ENCODE peak calls at places on chromosomes 4 and X, in eight cellular contexts. D is choroid plexus epithelial cell; U is spleen; I is CD8-positive, alpha-beta T cell; K is IMR-90; C is omental fat pad; Y is tibial artery; N is H9. M is an unnamed sample.
A peak's percentile ranks its signal among the peaks of the same experiment; 100 is the strongest.

GRCh38 chr4:140877781-140878180 is 121.6 kb upstream of the TBC1D9 start:
- DNase-seq in U (no peak), Y (no peak), I (no peak), K (no peak), C (no peak), N (no peak), D (no peak), M (no peak)

GRCh38 chrX:119228506-119229290 is 7.4 kb upstream of the PGRMC1 start:
- DNase-seq in D (peak; percentile 75), I (no peak), U (no peak), C (no peak), Y (no peak), N (no peak), K (peak; percentile 88), M (peak; percentile 95)

GRCh38 chrX:147981038-147981752 is at the start of gene FMR1NB:
- DNase-seq in C (no peak), U (no peak), K (no peak), N (no peak), D (no peak), I (no peak), Y (no peak), M (no peak)

GRCh38 chr4:98939892-98940298 is 11.0 kb upstream of the EIF4E start:
- DNase-seq in D (peak; percentile 88), K (peak; percentile 80), C (no peak), Y (no peak), U (no peak), I (no peak), N (peak; percentile 32), M (peak; percentile 78)

GRCh38 chr4:185711764-185712163 is 100.2 kb downstream of the SORBS2 start:
- DNase-seq in I (no peak), K (peak; percentile 8), C (no peak), Y (no peak), U (no peak), N (no peak), D (peak; percentile 57), M (peak; percentile 63)

GRCh38 chr4:47482326-47482725 is 2.7 kb upstream of the ATP10D start:
- DNase-seq in I (no peak), C (no peak), D (peak; percentile 77), U (no peak), N (no peak), Y (no peak), K (peak; percentile 81), M (peak; percentile 78)

GRCh38 chr4:98691588-98691987 is 33.2 kb upstream of the TSPAN5 start:
- DNase-seq in Y (no peak), U (no peak), C (no peak), I (no peak), N (no peak), D (no peak), K (no peak), M (no peak)

GRCh38 chr4:120399846-120400245 is 333.2 kb upstream of the MAD2L1 start:
- DNase-seq in C (no peak), I (no peak), K (no peak), N (no peak), U (no peak), Y (no peak), D (no peak), M (no peak)

GRCh38 chrX:108331126-108331909 is 106.9 kb downstream of the COL4A6 start:
- DNase-seq in C (no peak), U (no peak), I (no peak), D (no peak), N (no peak), Y (no peak), K (no peak), M (no peak)

GRCh38 chr4:17124767-17125166 is 226.3 kb upstream of the LDB2 start:
- DNase-seq in K (no peak), D (no peak), Y (no peak), U (no peak), I (no peak), C (no peak), N (no peak), M (no peak)
- TF ChIP-seq CTCF in K (peak; percentile 11), D (peak; percentile 49), Y (no peak), U (no peak), I (no peak), C (no peak), N (peak; percentile 61), M (peak; percentile 27)

DNA sequence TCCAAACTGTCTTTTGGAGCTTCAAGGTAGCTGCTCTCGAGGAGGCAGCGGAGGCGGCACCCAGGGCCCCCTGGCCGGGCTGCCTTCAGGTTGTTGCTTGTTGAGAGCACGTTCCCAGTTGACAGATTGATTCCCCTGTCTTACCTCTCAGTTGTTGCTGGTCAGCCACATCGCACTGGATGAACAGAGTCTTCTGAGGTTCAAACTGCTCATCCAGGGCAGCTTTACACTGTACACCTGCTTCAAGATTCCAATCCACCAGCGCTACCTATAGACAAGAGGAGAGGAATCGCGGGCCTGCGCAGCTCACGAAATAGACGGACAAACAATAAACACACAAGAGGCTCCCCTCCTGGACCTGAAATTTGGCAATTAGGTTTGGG is 497 bp downstream of the HPGD start:
- DNase-seq in N (peak; percentile 35), I (no peak), K (no peak), C (no peak), Y (no peak), D (no peak), U (peak; percentile 74), M (no peak)
- TF ChIP-seq CTCF in N (no peak), I (no peak), K (no peak), C (no peak), Y (no peak), D (no peak), U (no peak), M (no peak)

GRCh38 chr4:29079260-29079659 is 1640.9 kb upstream of the PCDH7 start:
- DNase-seq in N (no peak), C (no peak), K (no peak), D (no peak), I (no peak), U (no peak), Y (no peak), M (no peak)
- TF ChIP-seq CTCF in N (peak; percentile 33), C (no peak), K (no peak), D (no peak), I (no peak), U (no peak), Y (no peak), M (no peak)

DNA sequence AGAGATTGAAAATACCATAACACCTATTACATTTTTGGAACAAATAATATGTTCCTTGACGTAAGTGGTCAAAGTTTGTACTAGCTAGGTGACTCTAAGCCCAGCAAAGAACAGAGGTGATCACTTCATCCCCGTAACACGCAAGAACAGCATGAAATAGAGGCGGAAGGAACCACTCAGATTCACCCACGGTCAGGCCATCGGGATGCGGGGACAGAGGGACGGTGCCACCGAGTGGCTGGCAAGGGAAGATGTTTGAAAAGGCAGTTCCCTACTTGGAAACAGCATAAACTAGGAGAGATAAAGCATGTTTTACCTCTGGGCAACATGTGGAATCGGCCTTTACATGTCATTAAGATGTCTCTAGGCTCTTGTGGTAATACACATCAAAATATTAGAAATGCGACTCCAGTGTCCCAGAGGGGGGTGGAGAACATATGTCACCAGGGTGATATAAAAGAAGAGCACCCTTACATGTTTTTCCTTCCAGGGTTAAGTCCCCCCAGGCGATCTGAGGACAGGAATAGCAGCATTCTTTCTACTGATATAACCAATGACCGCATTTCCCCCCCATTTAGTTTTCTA is 84.0 kb downstream of the PHKA2 start:
- DNase-seq in D (peak; percentile 24), K (no peak), C (no peak), I (no peak), N (peak; percentile 50), Y (no peak), U (peak; percentile 68), M (peak; percentile 11)
- TF ChIP-seq CTCF in D (peak; percentile 44), K (peak; percentile 29), C (no peak), I (no peak), N (peak; percentile 59), Y (peak; percentile 19), U (no peak), M (peak; percentile 22)